ENCODE peak calls at places on chromosomes 12 and 14, in seven cellular contexts. X, B, C, Z, G, R and U are unnamed samples.

GRCh38 chr12:26359576-26359975 is 164.2 kb downstream of the SSPN start:
- DNase-seq in X (no peak), G (no peak), B (no peak), R (no peak), Z (no peak), C (no peak), U (no peak)

GRCh38 chr12:112013601-112014402 is 576 bp downstream of the ERP29 start:
- DNase-seq in X (peak; percentile 88), Z (peak; percentile 76), R (peak; percentile 78), G (peak; percentile 56), C (peak; percentile 70), B (peak; percentile 59), U (peak; percentile 52)

GRCh38 chr14:33475623-33476022 is 475.3 kb downstream of the EGLN3 start:
- DNase-seq in C (no peak), B (peak; percentile 59), R (peak; percentile 78), Z (peak; percentile 18), G (peak; percentile 83), X (peak; percentile 22), U (peak; percentile 48)

GRCh38 chr12:128737292-128737966 is 86.3 kb downstream of the SLC15A4 start:
- DNase-seq in G (no peak), X (no peak), Z (no peak), R (no peak), B (no peak), C (no peak), U (no peak)

GRCh38 chr12:114241973-114242434 is 163.9 kb downstream of the TBX5 start:
- DNase-seq in X (peak; percentile 80), B (no peak), R (no peak), G (no peak), Z (no peak), C (peak; percentile 37), U (no peak)

GRCh38 chr12:10941916-10942607 is 3.0 kb upstream of the TAS2R14 start:
- DNase-seq in G (peak; percentile 6), X (peak; percentile 91), C (no peak), B (no peak), Z (no peak), R (no peak), U (peak; percentile 54)

GRCh38 chr12:114668151-114668891 is 15.7 kb downstream of the TBX3 start:
- DNase-seq in B (peak; percentile 50), C (peak; percentile 41), R (peak; percentile 78), G (peak; percentile 39), X (peak; percentile 93), Z (peak; percentile 75), U (peak; percentile 81)

GRCh38 chr12:75854681-75855309 is 176.8 kb downstream of the PHLDA1 start:
- DNase-seq in R (peak; percentile 85), Z (peak; percentile 93), X (no peak), B (no peak), G (no peak), C (no peak), U (peak; percentile 54)

GRCh38 chr12:117119592-117120198 is 20.5 kb upstream of the TESC start:
- DNase-seq in C (peak; percentile 76), Z (no peak), R (no peak), B (peak; percentile 61), G (peak; percentile 58), X (no peak), U (no peak)

GRCh38 chr12:62643470-62643869 is 176.8 kb downstream of the MON2 start:
- DNase-seq in B (no peak), G (peak; percentile 55), Z (no peak), R (peak; percentile 51), C (no peak), X (no peak), U (no peak)

GRCh38 chr14:89578048-89578619 is 161.1 kb upstream of the FOXN3 start:
- DNase-seq in R (peak; percentile 31), Z (peak; percentile 25), G (no peak), C (no peak), X (no peak), B (no peak), U (peak; percentile 20)

GRCh38 chr14:73634333-73634833 is 10.4 kb upstream of the DNAL1 start:
- DNase-seq in R (peak; percentile 24), G (peak; percentile 92), C (no peak), B (peak; percentile 76), X (no peak), Z (no peak), U (no peak)

GRCh38 chr14:55620277-55620676 is 40.3 kb downstream of the KTN1 start:
- DNase-seq in B (no peak), C (no peak), Z (no peak), G (no peak), R (no peak), X (no peak), U (no peak)

GRCh38 chr14:99982449-99983250 is 82.6 kb upstream of the EVL start:
- DNase-seq in B (peak; percentile 70), C (peak; percentile 57), R (peak; percentile 81), G (peak; percentile 68), Z (peak; percentile 81), X (peak; percentile 65), U (peak; percentile 76)

GRCh38 chr12:7460375-7461259 is 16.7 kb upstream of the CD163L1 start:
- DNase-seq in R (peak; percentile 59), X (peak; percentile 75), B (peak; percentile 42), C (peak; percentile 48), Z (peak; percentile 70), G (peak; percentile 52), U (peak; percentile 56)

GRCh38 chr12:1795221-1795784 is 25.1 kb upstream of the LRTM2 start:
- DNase-seq in C (no peak), X (no peak), Z (no peak), G (peak; percentile 48), R (no peak), B (no peak), U (no peak)

GRCh38 chr12:28708918-28709371 is 440.1 kb upstream of the FAR2 start:
- DNase-seq in G (no peak), B (no peak), X (no peak), R (peak; percentile 54), C (no peak), Z (peak; percentile 78), U (no peak)

GRCh38 chr12:92928431-92928961 is 599 bp downstream of the EEA1 start:
- DNase-seq in B (peak; percentile 31), R (peak; percentile 18), C (peak; percentile 64), X (no peak), G (peak; percentile 34), Z (peak; percentile 23), U (peak; percentile 56)

GRCh38 chr14:74974364-74975058 is 19.1 kb upstream of the PGF start:
- DNase-seq in R (peak; percentile 29), G (peak; percentile 54), X (no peak), Z (no peak), B (no peak), C (no peak), U (peak; percentile 47)

GRCh38 chr12:112514926-112515642 is 96.3 kb downstream of the PTPN11 start:
- DNase-seq in B (no peak), G (peak; percentile 30), X (no peak), Z (no peak), C (no peak), R (peak; percentile 6), U (no peak)

GRCh38 chr14:99535448-99535847 is 54.2 kb downstream of the CCNK start:
- DNase-seq in C (no peak), X (no peak), R (no peak), B (no peak), Z (no peak), G (no peak), U (peak; percentile 17)

GRCh38 chr14:51053157-51053556 is 41.7 kb downstream of the TRIM9 start:
- DNase-seq in G (no peak), B (no peak), Z (no peak), R (no peak), C (no peak), X (no peak), U (no peak)

GRCh38 chr14:30621354-30621953 is 665 bp upstream of the SCFD1 start:
- DNase-seq in X (no peak), Z (no peak), C (no peak), B (no peak), R (peak; percentile 33), G (peak; percentile 45), U (peak; percentile 10)

GRCh38 chr12:28710882-28711281 is 438.2 kb upstream of the FAR2 start:
- DNase-seq in Z (peak; percentile 80), R (peak; percentile 45), G (no peak), X (no peak), B (no peak), C (no peak), U (no peak)

GRCh38 chr12:8914716-8915526 is 612 bp downstream of the PHC1 start:
- DNase-seq in C (peak; percentile 67), Z (peak; percentile 34), X (peak; percentile 87), B (peak; percentile 67), G (peak; percentile 44), R (peak; percentile 54), U (peak; percentile 29)

GRCh38 chr14:47189911-47190503 is 485.4 kb downstream of the MDGA2 start:
- DNase-seq in R (no peak), X (no peak), G (no peak), C (no peak), Z (no peak), B (no peak), U (no peak)

GRCh38 chr12:70052931-70053497 is 190.2 kb upstream of the CNOT2 start:
- DNase-seq in Z (peak; percentile 97), X (peak; percentile 73), G (no peak), C (peak; percentile 37), B (no peak), R (peak; percentile 92), U (peak; percentile 50)

GRCh38 chr14:23237772-23238594 is at the start of gene RNF212B:
- DNase-seq in X (peak; percentile 88), G (peak; percentile 96), B (peak; percentile 95), Z (peak; percentile 77), R (peak; percentile 87), C (peak; percentile 99), U (peak; percentile 78)

GRCh38 chr14:53764846-53765245 is 191.8 kb downstream of the BMP4 start:
- DNase-seq in C (no peak), Z (no peak), G (no peak), X (peak; percentile 35), R (no peak), B (no peak), U (no peak)

GRCh38 chr12:133233993-133234564 is 1.6 kb downstream of the ANHX start:
- DNase-seq in X (no peak), R (no peak), G (no peak), B (no peak), Z (no peak), C (no peak), U (no peak)

GRCh38 chr12:31728289-31728916 is 418 bp downstream of the AMN1 start:
- DNase-seq in Z (no peak), X (no peak), C (peak; percentile 39), B (peak; percentile 73), G (no peak), R (no peak), U (no peak)

GRCh38 chr14:94598816-94599655 is 13.2 kb upstream of the SERPINA3 start:
- DNase-seq in G (no peak), B (no peak), Z (peak; percentile 97), C (no peak), R (peak; percentile 97), X (peak; percentile 98), U (peak; percentile 47)

GRCh38 chr12:29273178-29273843 is 107.7 kb downstream of the ERGIC2 start:
- DNase-seq in R (no peak), C (no peak), X (no peak), Z (no peak), B (no peak), G (peak; percentile 60), U (no peak)

GRCh38 chr14:31950760-31951637 is 126.1 kb upstream of the ARHGAP5 start:
- DNase-seq in R (peak; percentile 44), X (peak; percentile 81), G (no peak), C (peak; percentile 22), B (peak; percentile 22), Z (peak; percentile 52), U (peak; percentile 66)

GRCh38 chr14:95876769-95877490 is at the start of gene TUNAR:
- DNase-seq in R (no peak), X (no peak), B (peak; percentile 45), G (peak; percentile 66), Z (no peak), C (no peak), U (no peak)

GRCh38 chr14:72753044-72753710 is 140.7 kb downstream of the DPF3 start:
- DNase-seq in R (no peak), B (no peak), C (no peak), Z (no peak), X (no peak), G (no peak), U (no peak)

GRCh38 chr12:131592972-131593371 is 117.9 kb upstream of the SFSWAP start:
- DNase-seq in B (no peak), G (no peak), Z (no peak), R (no peak), X (no peak), C (no peak), U (no peak)

GRCh38 chr14:50531595-50532501 is 521 bp downstream of the MAP4K5 start:
- DNase-seq in Z (peak; percentile 31), R (peak; percentile 52), B (peak; percentile 70), C (no peak), X (peak; percentile 57), G (peak; percentile 75), U (peak; percentile 53)